ENCODE peak calls at places on chromosome 6, in ten cellular contexts. I, H, M, T, D, P, B, O, U and X are unnamed samples.

GRCh38 chr6:332671-333070 is 40.4 kb downstream of the DUSP22 start:
- DNase-seq in I (no peak), H (no peak), M (peak), T (no peak), D (no peak), P (no peak), B (no peak), O (no peak), U (no peak), X (no peak)

GRCh38 chr6:34056301-34056700 is 89.6 kb downstream of the GRM4 start:
- DNase-seq in I (peak), H (no peak), M (peak), T (no peak), D (no peak), P (no peak), B (no peak), O (no peak), U (peak), X (no peak)

GRCh38 chr6:113433506-113433991 is 423.6 kb upstream of the MARCKS start:
- DNase-seq in I (peak), H (no peak), M (peak), T (no peak), D (no peak), P (no peak), B (no peak), O (no peak), U (no peak), X (no peak)

GRCh38 chr6:26043389-26044139 is 43.7 kb upstream of the HFE start:
- DNase-seq in I (peak), H (no peak), M (peak), T (no peak), D (peak), P (no peak), B (peak), O (peak), U (no peak), X (peak)

GRCh38 chr6:121309768-121310473 is 24.4 kb downstream of the TBC1D32 start:
- DNase-seq in I (peak), H (no peak), M (peak), T (no peak), D (no peak), P (no peak), B (no peak), O (no peak), U (no peak), X (no peak)

GRCh38 chr6:63740709-63741108 is 105.1 kb downstream of the PHF3 start:
- DNase-seq in I (peak), H (peak), M (peak), T (no peak), D (no peak), P (no peak), B (no peak), O (no peak), U (no peak), X (no peak)

GRCh38 chr6:41040101-41040910 is 1.3 kb upstream of the UNC5CL start:
- DNase-seq in I (peak), H (no peak), M (peak), T (no peak), D (no peak), P (no peak), B (no peak), O (no peak), U (no peak), X (no peak)

GRCh38 chr6:73109659-73110058 is 115.6 kb downstream of the KHDC1L start:
- DNase-seq in I (peak), H (no peak), M (peak), T (no peak), D (no peak), P (no peak), B (no peak), O (no peak), U (no peak), X (no peak)

GRCh38 chr6:158938811-158939254 is 61.2 kb downstream of the RSPH3 start:
- DNase-seq in I (peak), H (no peak), M (peak), T (no peak), D (no peak), P (no peak), B (no peak), O (no peak), U (no peak), X (peak)

GRCh38 chr6:162962093-162962492 is 234.3 kb downstream of the PACRG start:
- DNase-seq in I (peak), H (no peak), M (peak), T (no peak), D (no peak), P (no peak), B (no peak), O (no peak), U (no peak), X (no peak)

GRCh38 chr6:167748046-167748445 is 78.7 kb upstream of the AFDN start:
- DNase-seq in I (no peak), H (no peak), M (no peak), T (no peak), D (no peak), P (no peak), B (no peak), O (no peak), U (no peak), X (no peak)

GRCh38 chr6:27096834-27097511 is 150.5 kb upstream of the PRSS16 start:
- DNase-seq in I (peak), H (no peak), M (peak), T (peak), D (no peak), P (peak), B (no peak), O (no peak), U (peak), X (no peak)

GRCh38 chr6:126625019-126625418 is 285.1 kb downstream of the CENPW start:
- DNase-seq in I (peak), H (no peak), M (peak), T (peak), D (no peak), P (no peak), B (no peak), O (no peak), U (peak), X (no peak)

GRCh38 chr6:121794630-121795029 is 359.2 kb downstream of the GJA1 start:
- DNase-seq in I (peak), H (no peak), M (peak), T (no peak), D (no peak), P (no peak), B (no peak), O (no peak), U (no peak), X (no peak)

GRCh38 chr6:90026216-90026615 is 131.9 kb downstream of the GJA10 start:
- DNase-seq in I (no peak), H (no peak), M (peak), T (no peak), D (no peak), P (no peak), B (no peak), O (no peak), U (no peak), X (no peak)

GRCh38 chr6:107353773-107354382 is 105.5 kb downstream of the PDSS2 start:
- DNase-seq in I (no peak), H (peak), M (no peak), T (no peak), D (no peak), P (no peak), B (no peak), O (no peak), U (no peak), X (no peak)

GRCh38 chr6:126033696-126034095 is 47.4 kb downstream of the TRMT11 start:
- DNase-seq in I (peak), H (no peak), M (peak), T (no peak), D (peak), P (no peak), B (no peak), O (no peak), U (no peak), X (no peak)

GRCh38 chr6:43276180-43277082 is 21.6 kb upstream of the SLC22A7 start:
- DNase-seq in I (no peak), H (no peak), M (peak), T (no peak), D (no peak), P (no peak), B (no peak), O (peak), U (no peak), X (peak)

GRCh38 chr6:151263967-151264366 is 24.2 kb downstream of the AKAP12 start:
- DNase-seq in I (no peak), H (no peak), M (no peak), T (no peak), D (no peak), P (no peak), B (no peak), O (no peak), U (no peak), X (no peak)

GRCh38 chr6:133466666-133467065 is 225.5 kb downstream of the EYA4 start:
- DNase-seq in I (no peak), H (no peak), M (no peak), T (no peak), D (no peak), P (no peak), B (no peak), O (no peak), U (no peak), X (no peak)

GRCh38 chr6:45692021-45692420 is 314.3 kb upstream of the SUPT3H start:
- DNase-seq in I (no peak), H (no peak), M (no peak), T (no peak), D (no peak), P (no peak), B (no peak), O (no peak), U (no peak), X (no peak)

GRCh38 chr6:32785781-32786533 is 22.6 kb upstream of the HLA-DQB2 start:
- DNase-seq in I (peak), H (peak), M (peak), T (no peak), D (no peak), P (no peak), B (peak), O (no peak), U (peak), X (peak)